ENCODE peak calls at places on chromosomes 12 and 14, in six cellular contexts. L is endothelial cell of umbilical vein; S is upper lobe of right lung; K is GM13976; T is CD8-positive, alpha-beta T cell; G is cardiac muscle cell. A is an unnamed sample.

GRCh38 chr12:645563-646071 is 17.6 kb downstream of the NINJ2 start:
- DNase-seq in L (peak), S (no peak), K (no peak), T (no peak), G (peak), A (no peak)

GRCh38 chr12:103334447-103334846 is 161.3 kb downstream of the C12orf42 start:
- DNase-seq in L (no peak), S (no peak), K (no peak), T (no peak), G (no peak), A (no peak)

GRCh38 chr14:54503476-54503875 is 6.2 kb upstream of the CGRRF1 start:
- DNase-seq in L (peak), S (no peak), K (no peak), T (no peak), G (peak), A (no peak)

GRCh38 chr12:95608252-95609033 is 57.2 kb upstream of the USP44 start:
- DNase-seq in L (peak), S (peak), K (no peak), T (no peak), G (no peak), A (no peak)

GRCh38 chr12:86681062-86681461 is 424.9 kb upstream of the MGAT4C start:
- DNase-seq in L (no peak), S (no peak), K (no peak), T (no peak), G (no peak), A (no peak)

GRCh38 chr12:108712164-108712924 is 19.0 kb downstream of the CORO1C start:
- DNase-seq in L (no peak), S (no peak), K (no peak), T (no peak), G (no peak), A (no peak)

GRCh38 chr14:69242311-69243224 is 17.4 kb upstream of the GALNT16 start:
- DNase-seq in L (peak), S (no peak), K (peak), T (peak), G (peak), A (peak)

GRCh38 chr12:120944645-120945217 is 33.6 kb upstream of the HNF1A start:
- DNase-seq in L (peak), S (peak), K (peak), T (peak), G (peak), A (peak)

GRCh38 chr12:88339966-88340365 is 197.9 kb downstream of the TMTC3 start:
- DNase-seq in L (no peak), S (no peak), K (no peak), T (no peak), G (no peak), A (no peak)

GRCh38 chr14:68510201-68510600 is 282.7 kb downstream of the ZFP36L1 start:
- DNase-seq in L (no peak), S (no peak), K (no peak), T (no peak), G (peak), A (no peak)

GRCh38 chr14:75049731-75050201 is 1.5 kb downstream of the MLH3 start:
- DNase-seq in L (no peak), S (no peak), K (no peak), T (no peak), G (no peak), A (no peak)

GRCh38 chr12:13075114-13075471 is 28.4 kb downstream of the GSG1 start:
- DNase-seq in L (no peak), S (no peak), K (no peak), T (no peak), G (no peak), A (no peak)

GRCh38 chr12:68400231-68400829 is 68.2 kb upstream of the MDM1 start:
- DNase-seq in L (peak), S (no peak), K (no peak), T (no peak), G (no peak), A (no peak)

GRCh38 chr12:49868952-49869815 is 26.3 kb upstream of the BCDIN3D start:
- DNase-seq in L (peak), S (peak), K (no peak), T (peak), G (peak), A (no peak)

GRCh38 chr14:50403433-50403832 is 6.8 kb upstream of the CDKL1 start:
- DNase-seq in L (peak), S (no peak), K (no peak), T (no peak), G (no peak), A (no peak)

GRCh38 chr12:89309815-89310214 is 42.5 kb downstream of the DUSP6 start:
- DNase-seq in L (no peak), S (no peak), K (no peak), T (no peak), G (peak), A (no peak)

GRCh38 chr12:61554268-61555008 is 705.8 kb upstream of the USP15 start:
- DNase-seq in L (no peak), S (no peak), K (no peak), T (no peak), G (no peak), A (no peak)

GRCh38 chr12:93778306-93778705 is 101.1 kb downstream of the CRADD start:
- DNase-seq in L (peak), S (no peak), K (no peak), T (no peak), G (no peak), A (no peak)

GRCh38 chr12:122983789-122984515 is 3.5 kb downstream of the ARL6IP4 start:
- DNase-seq in L (peak), S (no peak), K (no peak), T (no peak), G (no peak), A (no peak)

GRCh38 chr14:22883191-22883976 is at the start of gene REM2:
- DNase-seq in L (no peak), S (no peak), K (no peak), T (no peak), G (peak), A (peak)

GRCh38 chr14:63011609-63012008 is 33.6 kb downstream of the KCNH5 start:
- DNase-seq in L (no peak), S (no peak), K (no peak), T (no peak), G (no peak), A (no peak)

GRCh38 chr14:89507926-89508460 is 91.0 kb upstream of the FOXN3 start:
- DNase-seq in L (no peak), S (no peak), K (no peak), T (no peak), G (no peak), A (no peak)

DNA sequence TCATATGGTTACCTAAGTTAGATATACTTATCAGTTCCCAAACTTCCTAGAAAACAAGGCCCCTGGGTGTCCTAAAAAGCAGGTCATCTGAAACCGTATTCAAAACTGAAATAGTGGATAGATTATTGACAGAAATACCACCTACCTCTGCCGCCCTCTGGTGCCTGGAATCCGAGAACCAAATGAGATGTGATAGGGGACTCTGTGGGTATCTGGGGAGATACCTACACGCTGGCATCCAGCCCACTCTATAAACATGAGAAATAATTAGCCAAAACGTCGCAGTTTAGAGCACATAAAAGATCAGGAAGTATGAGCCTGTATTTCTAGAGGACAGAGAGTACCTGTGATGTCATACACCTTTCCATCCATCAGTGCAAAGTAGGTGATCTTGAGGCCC is 4.4 kb downstream of the ORMDL2 start:
- DNase-seq in L (no peak), S (no peak), K (no peak), T (no peak), G (peak), A (no peak)
- TF ChIP-seq CTCF in L (no peak), S (no peak), K (no peak), T (no peak), G (peak), A (peak)

DNA sequence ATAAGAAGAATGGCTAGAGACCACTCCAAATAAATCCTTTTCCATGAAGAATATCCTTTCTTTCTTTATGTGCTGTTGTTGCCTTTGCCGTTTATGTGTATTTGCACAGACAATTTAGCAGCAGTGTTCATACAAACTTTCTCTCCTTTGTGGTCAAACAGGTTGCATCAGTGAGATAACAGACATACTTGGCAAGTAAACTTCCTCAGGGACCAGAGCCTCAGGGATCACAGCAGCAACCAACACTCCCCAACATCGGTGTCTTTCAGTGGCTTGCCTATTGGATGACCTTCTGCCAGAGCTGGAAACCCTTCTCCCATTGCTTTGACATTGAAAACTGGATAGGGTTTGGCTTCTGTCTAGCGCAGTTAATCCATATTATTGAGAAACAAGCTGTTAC is 252.2 kb downstream of the BTG1 start:
- DNase-seq in L (no peak), S (no peak), K (no peak), T (no peak), G (no peak), A (no peak)
- TF ChIP-seq CTCF in L (no peak), S (no peak), K (no peak), T (no peak), G (no peak), A (no peak)

GRCh38 chr12:124709722-124710656 is 142.6 kb upstream of the NCOR2 start:
- DNase-seq in L (no peak), S (no peak), K (no peak), T (no peak), G (no peak), A (no peak)
- TF ChIP-seq CTCF in L (no peak), S (peak), K (no peak), T (no peak), G (peak), A (no peak)

DNA sequence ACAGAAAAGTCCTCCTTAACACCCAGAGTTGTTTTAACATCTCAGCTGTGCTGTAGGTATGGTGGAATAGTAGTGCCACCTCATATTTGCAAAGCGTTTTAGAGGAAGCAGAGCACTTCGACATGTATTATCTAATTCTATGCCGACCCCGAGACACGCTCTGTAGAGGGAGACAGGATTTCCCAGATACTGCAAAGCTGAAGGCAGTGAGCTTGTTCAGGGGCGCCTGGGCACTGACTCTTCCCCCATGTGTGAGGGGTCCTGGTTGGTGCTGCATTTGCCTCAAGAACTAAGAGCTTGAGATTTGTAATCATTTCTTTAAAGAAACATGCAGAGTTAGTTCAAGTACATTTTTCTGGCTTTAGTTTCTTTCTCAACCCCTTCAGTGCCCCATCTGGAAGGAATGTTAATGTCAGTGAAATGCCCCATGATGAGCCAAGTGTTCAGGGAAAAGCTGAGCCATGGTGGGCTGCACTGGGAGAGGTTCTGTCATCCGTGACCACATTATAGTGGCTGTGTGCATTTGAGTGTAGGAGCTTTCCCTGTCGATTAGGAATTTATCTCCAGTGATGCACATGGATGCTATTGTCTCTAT is 66.3 kb downstream of the MBIP start:
- DNase-seq in L (no peak), S (no peak), K (no peak), T (no peak), G (no peak), A (no peak)
- TF ChIP-seq CTCF in L (no peak), S (peak), K (no peak), T (no peak), G (peak), A (peak)

DNA sequence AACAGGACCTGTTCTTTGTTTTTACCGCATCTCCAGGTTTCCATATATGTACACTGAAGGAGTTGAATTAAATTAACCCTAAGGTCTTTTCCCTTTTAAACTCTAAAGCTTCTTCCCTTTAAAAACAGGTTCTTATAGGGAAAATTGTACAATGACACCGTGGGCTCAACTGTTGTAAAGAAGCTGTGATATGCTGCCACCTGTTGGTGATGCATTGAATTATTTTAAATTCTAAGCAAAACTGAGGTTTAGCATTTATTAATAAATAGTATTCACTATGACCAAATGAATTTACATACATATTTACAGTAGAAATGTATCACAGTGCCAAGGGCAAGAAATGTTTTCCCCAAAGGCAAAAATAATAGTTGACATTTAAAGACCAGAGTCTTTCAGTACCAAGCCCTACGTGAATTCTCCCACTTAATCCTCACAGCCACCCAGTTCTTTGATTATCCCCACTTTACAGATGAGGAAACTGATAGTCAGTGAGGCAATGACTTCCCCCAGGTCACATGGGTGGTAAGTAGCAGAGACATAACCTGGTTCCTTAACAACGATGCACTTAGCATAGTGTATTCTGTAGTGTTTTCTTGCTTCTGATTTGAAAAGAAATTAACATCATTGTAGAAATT is 35.7 kb upstream of the TMEM263 start:
- DNase-seq in L (peak), S (no peak), K (no peak), T (no peak), G (peak), A (no peak)
- TF ChIP-seq CTCF in L (peak), S (peak), K (peak), T (peak), G (peak), A (peak)

DNA sequence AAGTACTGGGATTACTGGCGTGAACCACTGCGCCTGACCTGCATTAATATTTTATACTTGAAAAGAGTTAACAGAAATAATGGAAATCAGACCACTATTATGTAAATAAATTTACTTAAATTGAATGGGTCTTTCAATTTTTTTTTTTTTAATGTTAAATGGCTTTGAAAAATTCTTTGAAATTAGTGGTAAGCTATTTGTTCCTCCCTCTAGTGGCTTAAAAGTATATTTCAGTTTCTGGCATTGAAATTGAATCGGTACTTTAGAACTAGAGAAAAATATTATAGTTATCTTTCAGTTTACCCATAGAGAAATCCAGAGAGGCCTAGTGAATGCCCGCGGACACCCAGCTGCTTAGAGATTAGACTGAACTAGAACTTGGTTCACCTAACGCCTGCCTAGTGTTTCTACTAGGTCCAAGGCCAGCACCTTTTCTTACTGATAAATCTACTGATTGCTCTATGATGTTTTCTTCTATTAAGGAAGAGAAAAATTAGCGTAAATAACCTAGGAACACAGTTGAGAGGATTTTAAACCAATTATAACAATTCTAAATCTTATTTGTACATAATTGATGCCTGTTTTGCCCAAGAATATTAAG is 106.5 kb downstream of the EML1 start:
- DNase-seq in L (peak), S (no peak), K (no peak), T (no peak), G (peak), A (no peak)
- TF ChIP-seq CTCF in L (peak), S (peak), K (peak), T (peak), G (peak), A (peak)

GRCh38 chr14:72920008-72920407 is 6.3 kb upstream of the DCAF4 start:
- DNase-seq in L (no peak), S (no peak), K (no peak), T (no peak), G (no peak), A (no peak)
- TF ChIP-seq CTCF in L (no peak), S (no peak), K (no peak), T (no peak), G (peak), A (no peak)

GRCh38 chr12:26839551-26839950 is 6.6 kb upstream of the ITPR2 start:
- DNase-seq in L (no peak), S (no peak), K (no peak), T (no peak), G (no peak), A (no peak)
- TF ChIP-seq CTCF in L (no peak), S (no peak), K (no peak), T (no peak), G (no peak), A (no peak)

GRCh38 chr12:50918584-50919316 is 33.6 kb upstream of the HIGD1C start:
- DNase-seq in L (no peak), S (no peak), K (no peak), T (no peak), G (no peak), A (no peak)
- TF ChIP-seq CTCF in L (no peak), S (no peak), K (no peak), T (no peak), G (no peak), A (no peak)